ENCODE peak calls at places on chromosomes 4 and X, in seven cellular contexts. One of them, this sample, is unnamed.
A peak's percentile ranks its signal among the peaks of the same experiment; 100 is the strongest.

GRCh38 chr4:150232029-150232428 is 153.8 kb downstream of the DCLK2 start:
- DNase-seq in SHP77: peak; percentile 36
- DNase-seq in choroid plexus epithelial cell: no peak
- DNase-seq in stimulated activated CD4-positive, alpha-beta T cell treated with anti-CD3 and anti-CD28 coated beads, Interleukin-4, amount 100 ng/mL, for 1 hour: no peak
- DNase-seq in naive thymus-derived CD4-positive, alpha-beta T cell: no peak
- DNase-seq in stimulated activated CD8-positive, alpha-beta memory T cell treated with anti-CD3 and anti-CD28 coated beads, Interleukin-7, amount 100 ng/mL, for 48 hours: no peak
- DNase-seq in activated T-cell treated with anti-CD3 and anti-CD28 coated beads, Interleukin-2, amount 50 U/mL, for 4 hours: no peak
- DNase-seq in this sample: no peak

GRCh38 chrX:11464360-11464759 is 171.1 kb downstream of the AMELX start:
- DNase-seq in SHP77: no peak
- DNase-seq in choroid plexus epithelial cell: no peak
- DNase-seq in stimulated activated CD4-positive, alpha-beta T cell treated with anti-CD3 and anti-CD28 coated beads, Interleukin-4, amount 100 ng/mL, for 1 hour: no peak
- DNase-seq in naive thymus-derived CD4-positive, alpha-beta T cell: no peak
- DNase-seq in stimulated activated CD8-positive, alpha-beta memory T cell treated with anti-CD3 and anti-CD28 coated beads, Interleukin-7, amount 100 ng/mL, for 48 hours: no peak
- DNase-seq in activated T-cell treated with anti-CD3 and anti-CD28 coated beads, Interleukin-2, amount 50 U/mL, for 4 hours: no peak
- DNase-seq in this sample: no peak

GRCh38 chr4:13597604-13598003 is 29.9 kb downstream of the BOD1L1 start:
- DNase-seq in SHP77: no peak
- DNase-seq in choroid plexus epithelial cell: no peak
- DNase-seq in stimulated activated CD4-positive, alpha-beta T cell treated with anti-CD3 and anti-CD28 coated beads, Interleukin-4, amount 100 ng/mL, for 1 hour: no peak
- DNase-seq in naive thymus-derived CD4-positive, alpha-beta T cell: no peak
- DNase-seq in stimulated activated CD8-positive, alpha-beta memory T cell treated with anti-CD3 and anti-CD28 coated beads, Interleukin-7, amount 100 ng/mL, for 48 hours: no peak
- DNase-seq in activated T-cell treated with anti-CD3 and anti-CD28 coated beads, Interleukin-2, amount 50 U/mL, for 4 hours: no peak
- DNase-seq in this sample: no peak

GRCh38 chr4:119517361-119518229 is 111.0 kb downstream of the PDE5A start:
- DNase-seq in SHP77: no peak
- DNase-seq in choroid plexus epithelial cell: peak; percentile 60
- DNase-seq in stimulated activated CD4-positive, alpha-beta T cell treated with anti-CD3 and anti-CD28 coated beads, Interleukin-4, amount 100 ng/mL, for 1 hour: no peak
- DNase-seq in naive thymus-derived CD4-positive, alpha-beta T cell: no peak
- DNase-seq in stimulated activated CD8-positive, alpha-beta memory T cell treated with anti-CD3 and anti-CD28 coated beads, Interleukin-7, amount 100 ng/mL, for 48 hours: no peak
- DNase-seq in activated T-cell treated with anti-CD3 and anti-CD28 coated beads, Interleukin-2, amount 50 U/mL, for 4 hours: no peak
- DNase-seq in this sample: no peak

GRCh38 chr4:186592450-186592849 is 37.1 kb upstream of the MTNR1A start:
- DNase-seq in SHP77: no peak
- DNase-seq in choroid plexus epithelial cell: no peak
- DNase-seq in stimulated activated CD4-positive, alpha-beta T cell treated with anti-CD3 and anti-CD28 coated beads, Interleukin-4, amount 100 ng/mL, for 1 hour: no peak
- DNase-seq in naive thymus-derived CD4-positive, alpha-beta T cell: no peak
- DNase-seq in stimulated activated CD8-positive, alpha-beta memory T cell treated with anti-CD3 and anti-CD28 coated beads, Interleukin-7, amount 100 ng/mL, for 48 hours: no peak
- DNase-seq in activated T-cell treated with anti-CD3 and anti-CD28 coated beads, Interleukin-2, amount 50 U/mL, for 4 hours: no peak
- DNase-seq in this sample: no peak

GRCh38 chr4:184937745-184938144 is 80.5 kb upstream of the HELT start:
- DNase-seq in SHP77: no peak
- DNase-seq in choroid plexus epithelial cell: peak; percentile 56
- DNase-seq in stimulated activated CD4-positive, alpha-beta T cell treated with anti-CD3 and anti-CD28 coated beads, Interleukin-4, amount 100 ng/mL, for 1 hour: no peak
- DNase-seq in naive thymus-derived CD4-positive, alpha-beta T cell: no peak
- DNase-seq in stimulated activated CD8-positive, alpha-beta memory T cell treated with anti-CD3 and anti-CD28 coated beads, Interleukin-7, amount 100 ng/mL, for 48 hours: no peak
- DNase-seq in activated T-cell treated with anti-CD3 and anti-CD28 coated beads, Interleukin-2, amount 50 U/mL, for 4 hours: no peak
- DNase-seq in this sample: no peak

GRCh38 chr4:95107635-95108034 is 349.9 kb downstream of the BMPR1B start:
- DNase-seq in SHP77: no peak
- DNase-seq in choroid plexus epithelial cell: peak; percentile 76
- DNase-seq in stimulated activated CD4-positive, alpha-beta T cell treated with anti-CD3 and anti-CD28 coated beads, Interleukin-4, amount 100 ng/mL, for 1 hour: no peak
- DNase-seq in naive thymus-derived CD4-positive, alpha-beta T cell: no peak
- DNase-seq in stimulated activated CD8-positive, alpha-beta memory T cell treated with anti-CD3 and anti-CD28 coated beads, Interleukin-7, amount 100 ng/mL, for 48 hours: no peak
- DNase-seq in activated T-cell treated with anti-CD3 and anti-CD28 coated beads, Interleukin-2, amount 50 U/mL, for 4 hours: no peak
- DNase-seq in this sample: no peak

GRCh38 chr4:75254745-75255144 is 259.5 kb downstream of the RCHY1 start:
- DNase-seq in SHP77: no peak
- DNase-seq in choroid plexus epithelial cell: no peak
- DNase-seq in stimulated activated CD4-positive, alpha-beta T cell treated with anti-CD3 and anti-CD28 coated beads, Interleukin-4, amount 100 ng/mL, for 1 hour: no peak
- DNase-seq in naive thymus-derived CD4-positive, alpha-beta T cell: no peak
- DNase-seq in stimulated activated CD8-positive, alpha-beta memory T cell treated with anti-CD3 and anti-CD28 coated beads, Interleukin-7, amount 100 ng/mL, for 48 hours: no peak
- DNase-seq in activated T-cell treated with anti-CD3 and anti-CD28 coated beads, Interleukin-2, amount 50 U/mL, for 4 hours: no peak
- DNase-seq in this sample: no peak

GRCh38 chr4:13547563-13548041 is 3.3 kb upstream of the NKX3-2 start:
- DNase-seq in SHP77: no peak
- DNase-seq in choroid plexus epithelial cell: no peak
- DNase-seq in stimulated activated CD4-positive, alpha-beta T cell treated with anti-CD3 and anti-CD28 coated beads, Interleukin-4, amount 100 ng/mL, for 1 hour: peak; percentile 43
- DNase-seq in naive thymus-derived CD4-positive, alpha-beta T cell: peak; percentile 40
- DNase-seq in stimulated activated CD8-positive, alpha-beta memory T cell treated with anti-CD3 and anti-CD28 coated beads, Interleukin-7, amount 100 ng/mL, for 48 hours: no peak
- DNase-seq in activated T-cell treated with anti-CD3 and anti-CD28 coated beads, Interleukin-2, amount 50 U/mL, for 4 hours: no peak
- DNase-seq in this sample: peak; percentile 16

GRCh38 chrX:117860517-117860916 is 256.1 kb downstream of the KLHL13 start:
- DNase-seq in SHP77: no peak
- DNase-seq in choroid plexus epithelial cell: no peak
- DNase-seq in stimulated activated CD4-positive, alpha-beta T cell treated with anti-CD3 and anti-CD28 coated beads, Interleukin-4, amount 100 ng/mL, for 1 hour: no peak
- DNase-seq in naive thymus-derived CD4-positive, alpha-beta T cell: no peak
- DNase-seq in stimulated activated CD8-positive, alpha-beta memory T cell treated with anti-CD3 and anti-CD28 coated beads, Interleukin-7, amount 100 ng/mL, for 48 hours: no peak
- DNase-seq in activated T-cell treated with anti-CD3 and anti-CD28 coated beads, Interleukin-2, amount 50 U/mL, for 4 hours: no peak
- DNase-seq in this sample: no peak

GRCh38 chr4:71009796-71010588 is 16.5 kb downstream of the DCK start:
- DNase-seq in SHP77: no peak
- DNase-seq in choroid plexus epithelial cell: peak; percentile 67
- DNase-seq in stimulated activated CD4-positive, alpha-beta T cell treated with anti-CD3 and anti-CD28 coated beads, Interleukin-4, amount 100 ng/mL, for 1 hour: no peak
- DNase-seq in naive thymus-derived CD4-positive, alpha-beta T cell: peak; percentile 54
- DNase-seq in stimulated activated CD8-positive, alpha-beta memory T cell treated with anti-CD3 and anti-CD28 coated beads, Interleukin-7, amount 100 ng/mL, for 48 hours: no peak
- DNase-seq in activated T-cell treated with anti-CD3 and anti-CD28 coated beads, Interleukin-2, amount 50 U/mL, for 4 hours: no peak
- DNase-seq in this sample: no peak

GRCh38 chrX:54087661-54088060 is 43.4 kb upstream of the PHF8 start:
- DNase-seq in SHP77: no peak
- DNase-seq in choroid plexus epithelial cell: no peak
- DNase-seq in stimulated activated CD4-positive, alpha-beta T cell treated with anti-CD3 and anti-CD28 coated beads, Interleukin-4, amount 100 ng/mL, for 1 hour: no peak
- DNase-seq in naive thymus-derived CD4-positive, alpha-beta T cell: no peak
- DNase-seq in stimulated activated CD8-positive, alpha-beta memory T cell treated with anti-CD3 and anti-CD28 coated beads, Interleukin-7, amount 100 ng/mL, for 48 hours: no peak
- DNase-seq in activated T-cell treated with anti-CD3 and anti-CD28 coated beads, Interleukin-2, amount 50 U/mL, for 4 hours: no peak
- DNase-seq in this sample: no peak